ENCODE peak calls at places on chromosomes 6 and 20, in four cellular contexts. H is hippocampal formation, N is fibroblast of mammary gland, C is dermis blood vessel endothelial cell. Z is an unnamed sample.
A peak's percentile ranks its signal among the peaks of the same experiment; 100 is the strongest.

GRCh38 chr6:111195656-111196055 is 108.4 kb downstream of the SLC16A10 start:
- DNase-seq in N (no peak), C (no peak), H (no peak), Z (no peak)

GRCh38 chr6:36368921-36369880 is 18.3 kb downstream of the ETV7 start:
- DNase-seq in N (peak; percentile 71), C (no peak), H (no peak), Z (peak; percentile 69)

GRCh38 chr6:111367393-111368088 is 115.5 kb downstream of the REV3L start:
- DNase-seq in C (no peak), H (no peak), N (peak; percentile 14), Z (no peak)

GRCh38 chr20:818001-818664 is 15.4 kb upstream of the FAM110A start:
- DNase-seq in N (peak; percentile 8), C (no peak), H (no peak), Z (no peak)

GRCh38 chr20:38267251-38267650 is 6.7 kb upstream of the KIAA1755 start:
- DNase-seq in C (peak; percentile 37), N (no peak), H (no peak), Z (no peak)

GRCh38 chr6:17039266-17039665 is 62.6 kb upstream of the STMND1 start:
- DNase-seq in N (no peak), H (no peak), C (no peak), Z (no peak)

GRCh38 chr6:7058250-7058923 is 49.4 kb upstream of the RREB1 start:
- DNase-seq in H (no peak), N (peak; percentile 98), C (no peak), Z (peak; percentile 50)

GRCh38 chr6:36821581-36822335 is 17.5 kb downstream of the CPNE5 start:
- DNase-seq in C (no peak), N (no peak), H (no peak), Z (no peak)

GRCh38 chr6:94559829-94560537 is 1017.4 kb upstream of the MANEA start:
- DNase-seq in H (no peak), C (no peak), N (no peak), Z (no peak)

Z was measured in CD14-positive monocyte.